ENCODE peak calls at places on chromosomes 7 and 10, in six cellular contexts. L is H1, T is HepG2, N is HCT116, Z is SK-N-SH, I is IMR-90. K is an unnamed sample.

GRCh38 chr7:102280521-102280920 is 6.1 kb upstream of the SH2B2 start:
- DNase-seq in L (no peak), T (no peak), N (no peak), Z (no peak), I (no peak), K (no peak)

GRCh38 chr7:42493436-42494198 is 256.6 kb upstream of the GLI3 start:
- DNase-seq in L (peak; percentile 19), T (no peak), N (no peak), Z (peak; percentile 20), I (peak; percentile 76), K (peak; percentile 17)

GRCh38 chr7:75953918-75954317 is 39.0 kb downstream of the POR start:
- DNase-seq in L (no peak), T (no peak), N (no peak), Z (no peak), I (no peak), K (no peak)

GRCh38 chr10:130301026-130301892 is 165.1 kb downstream of the GLRX3 start:
- DNase-seq in L (no peak), T (no peak), N (no peak), Z (no peak), I (no peak), K (no peak)

GRCh38 chr10:62456611-62457101 is 82.5 kb downstream of the ZNF365 start:
- DNase-seq in L (no peak), T (no peak), N (no peak), Z (no peak), I (peak; percentile 6), K (no peak)

GRCh38 chr7:28128608-28129007 is 52.0 kb downstream of the JAZF1 start:
- DNase-seq in L (no peak), T (no peak), N (no peak), Z (no peak), I (no peak), K (no peak)

GRCh38 chr10:93711891-93712290 is 9.5 kb upstream of the FRA10AC1 start:
- DNase-seq in L (no peak), T (no peak), N (no peak), Z (no peak), I (no peak), K (no peak)

GRCh38 chr10:133457100-133457841 is 3.5 kb downstream of the SCART1 start:
- DNase-seq in L (no peak), T (no peak), N (no peak), Z (no peak), I (no peak), K (no peak)

GRCh38 chr10:17764142-17764541 is 12.1 kb downstream of the TMEM236 start:
- DNase-seq in L (no peak), T (no peak), N (no peak), Z (no peak), I (no peak), K (no peak)

GRCh38 chr7:37312608-37313007 is 136.1 kb downstream of the ELMO1 start:
- DNase-seq in L (no peak), T (no peak), N (no peak), Z (no peak), I (no peak), K (no peak)
- TF ChIP-seq RAD21 in L (no peak), T (no peak), N (no peak), Z (no peak), I (no peak), K (no peak)

GRCh38 chr10:100655760-100656421 is 89.5 kb upstream of the PAX2 start:
- DNase-seq in L (no peak), T (no peak), N (no peak), Z (peak; percentile 71), I (no peak), K (no peak)

GRCh38 chr10:100653957-100654834 is 91.2 kb upstream of the PAX2 start:
- DNase-seq in L (no peak), T (no peak), N (no peak), Z (peak; percentile 81), I (no peak), K (no peak)

GRCh38 chr10:100658269-100658668 is 87.1 kb upstream of the PAX2 start:
- DNase-seq in L (no peak), T (no peak), N (no peak), Z (no peak), I (no peak), K (no peak)

GRCh38 chr10:100654835-100655759 is 90.3 kb upstream of the PAX2 start:
- DNase-seq in L (no peak), T (no peak), N (no peak), Z (peak; percentile 74), I (no peak), K (no peak)

DNA sequence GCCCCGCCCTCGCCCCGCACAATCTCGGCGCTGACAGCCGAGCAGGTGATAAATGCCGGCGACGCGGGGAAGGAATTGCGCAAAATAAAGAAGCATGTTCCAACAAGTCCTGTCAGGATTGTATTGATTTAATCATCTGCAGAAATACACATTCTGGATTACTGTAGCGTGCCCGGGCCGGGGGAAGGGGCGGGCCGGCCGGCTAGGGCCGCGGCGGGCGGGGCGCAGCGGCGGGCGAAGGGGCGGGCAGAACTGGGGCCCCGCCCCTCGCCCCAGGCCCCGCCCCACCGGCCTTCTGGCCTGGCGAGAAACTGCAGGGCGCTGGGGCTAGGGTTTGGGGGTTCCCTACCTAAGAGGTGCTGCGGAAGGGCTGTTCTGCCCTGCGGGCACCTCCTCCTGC is 88.9 kb upstream of the PAX2 start:
- DNase-seq in L (no peak), T (no peak), N (no peak), Z (peak; percentile 93), I (no peak), K (no peak)
- TF ChIP-seq RAD21 in L (no peak), T (no peak), N (no peak), Z (no peak), I (no peak), K (no peak)

DNA sequence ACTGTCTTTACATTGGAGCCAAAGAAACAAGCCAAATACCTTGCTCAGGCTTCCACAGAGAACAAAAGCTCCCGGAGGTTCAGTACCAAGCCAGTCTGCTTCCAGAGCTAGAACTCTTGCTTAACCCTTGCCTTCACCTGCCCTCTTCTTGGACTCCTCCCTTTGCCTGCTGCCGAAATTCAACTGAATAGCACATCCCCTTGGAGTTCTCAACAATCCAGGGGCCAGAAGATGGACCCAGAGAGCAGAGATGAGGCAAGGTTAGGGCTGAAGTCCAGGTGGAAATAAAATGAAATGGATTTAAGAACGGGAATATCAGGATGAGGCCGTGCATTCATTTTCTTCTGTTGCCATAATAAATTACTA is 876 bp upstream of the PIK3AP1 start:
- DNase-seq in L (no peak), T (no peak), N (no peak), Z (peak; percentile 33), I (no peak), K (no peak)
- TF ChIP-seq RAD21 in L (peak; percentile 48), T (no peak), N (peak; percentile 45), Z (no peak), I (no peak), K (no peak)

DNA sequence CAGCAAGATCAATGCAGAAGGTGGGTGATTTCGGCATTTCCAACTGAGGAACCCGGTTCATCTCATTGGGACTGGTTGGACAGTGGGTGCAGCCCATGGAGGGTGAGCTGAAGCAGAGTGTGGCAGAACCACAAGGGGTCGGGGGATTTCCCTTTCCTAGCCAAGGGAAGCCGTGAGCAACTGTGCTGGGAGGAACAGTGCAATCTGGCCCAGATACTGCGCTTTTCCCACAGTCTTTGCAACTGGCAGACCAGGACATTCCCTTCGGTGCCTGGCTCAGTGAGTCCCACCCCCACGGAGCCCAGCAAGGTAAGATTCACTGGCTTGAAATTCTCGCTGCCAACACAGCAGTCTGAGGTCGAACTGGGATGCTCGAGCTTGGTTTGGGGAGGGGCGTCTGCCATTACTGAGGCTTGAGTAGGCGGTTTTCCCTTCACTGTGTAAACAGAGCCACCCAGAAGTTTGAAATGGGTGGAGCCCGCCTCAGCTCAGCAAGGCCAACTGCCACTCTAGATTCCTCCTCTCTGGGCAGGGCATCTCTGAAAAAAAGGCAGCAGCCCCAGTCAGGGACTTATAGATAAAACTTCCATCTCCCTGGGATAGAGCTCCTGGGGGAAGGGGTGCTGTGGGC is 58.6 kb upstream of the SLC26A5 start:
- DNase-seq in L (no peak), T (no peak), N (no peak), Z (no peak), I (no peak), K (no peak)
- TF ChIP-seq RAD21 in L (no peak), T (no peak), N (no peak), Z (no peak), I (no peak), K (no peak)

GRCh38 chr10:4825868-4826787 is at the start of gene AKR1E2:
- DNase-seq in L (peak; percentile 46), T (no peak), N (peak; percentile 83), Z (peak; percentile 95), I (peak; percentile 79), K (peak; percentile 98)
- TF ChIP-seq RAD21 in L (no peak), T (no peak), N (no peak), Z (no peak), I (no peak), K (no peak)

GRCh38 chr7:148507741-148508285 is 82.8 kb upstream of the C7orf33 start:
- DNase-seq in L (no peak), T (no peak), N (no peak), Z (no peak), I (no peak), K (no peak)

GRCh38 chr7:148500978-148501377 is 89.6 kb upstream of the C7orf33 start:
- DNase-seq in L (no peak), T (no peak), N (no peak), Z (no peak), I (no peak), K (no peak)

GRCh38 chr7:148501707-148502139 is 88.8 kb upstream of the C7orf33 start:
- DNase-seq in L (peak; percentile 36), T (no peak), N (no peak), Z (no peak), I (no peak), K (no peak)

GRCh38 chr7:148503900-148504487 is 86.6 kb upstream of the C7orf33 start:
- DNase-seq in L (no peak), T (no peak), N (peak; percentile 24), Z (peak; percentile 48), I (peak; percentile 37), K (peak; percentile 16)

GRCh38 chr7:148505955-148506354 is 84.6 kb upstream of the C7orf33 start:
- DNase-seq in L (no peak), T (no peak), N (no peak), Z (no peak), I (no peak), K (no peak)
- TF ChIP-seq RAD21 in L (no peak), T (no peak), N (no peak), Z (no peak), I (no peak), K (no peak)

GRCh38 chr10:14397069-14397468 is 66.3 kb upstream of the FRMD4A start:
- DNase-seq in L (peak; percentile 17), T (no peak), N (no peak), Z (peak; percentile 9), I (peak; percentile 100), K (no peak)
- TF ChIP-seq RAD21 in L (no peak), T (no peak), N (no peak), Z (no peak), I (peak; percentile 8), K (no peak)

K was measured in A549.